ENCODE peak calls at places on chromosomes 2 and 18, in nine cellular contexts. One of them, this sample, is unnamed.

GRCh38 chr2:112714836-112715631 is 5.8 kb upstream of the NT5DC4 start:
- DNase-seq in GM23338: no peak
- DNase-seq in thoracic aorta: no peak
- DNase-seq in AG10803: no peak
- DNase-seq in coronary artery: no peak
- DNase-seq in fibroblast of lung: peak; percentile 61
- DNase-seq in DND-41: no peak
- DNase-seq in GM06990: no peak
- DNase-seq in suprapubic skin: no peak
- DNase-seq in this sample: no peak

GRCh38 chr18:48794251-48794970 is 156.4 kb downstream of the SMAD7 start:
- DNase-seq in GM23338: no peak
- DNase-seq in thoracic aorta: peak; percentile 0
- DNase-seq in AG10803: no peak
- DNase-seq in coronary artery: peak; percentile 55
- DNase-seq in fibroblast of lung: no peak
- DNase-seq in DND-41: no peak
- DNase-seq in GM06990: no peak
- DNase-seq in suprapubic skin: peak; percentile 10
- DNase-seq in this sample: no peak

GRCh38 chr2:45812039-45812500 is 160.6 kb downstream of the PRKCE start:
- DNase-seq in GM23338: no peak
- DNase-seq in thoracic aorta: no peak
- DNase-seq in AG10803: peak; percentile 31
- DNase-seq in coronary artery: no peak
- DNase-seq in fibroblast of lung: peak; percentile 86
- DNase-seq in DND-41: no peak
- DNase-seq in GM06990: no peak
- DNase-seq in suprapubic skin: no peak
- DNase-seq in this sample: no peak

GRCh38 chr2:112648081-112648480 is 2.3 kb downstream of the SLC20A1 start:
- DNase-seq in GM23338: no peak
- DNase-seq in thoracic aorta: no peak
- DNase-seq in AG10803: no peak
- DNase-seq in coronary artery: no peak
- DNase-seq in fibroblast of lung: no peak
- DNase-seq in DND-41: peak; percentile 26
- DNase-seq in GM06990: no peak
- DNase-seq in suprapubic skin: no peak
- DNase-seq in this sample: no peak

GRCh38 chr2:100999995-101000394 is 2.1 kb upstream of the RPL31 start:
- DNase-seq in GM23338: no peak
- DNase-seq in thoracic aorta: no peak
- DNase-seq in AG10803: no peak
- DNase-seq in coronary artery: no peak
- DNase-seq in fibroblast of lung: no peak
- DNase-seq in DND-41: no peak
- DNase-seq in GM06990: no peak
- DNase-seq in suprapubic skin: no peak
- DNase-seq in this sample: no peak

GRCh38 chr2:231052494-231053451 is 3.9 kb upstream of the PSMD1 start:
- DNase-seq in GM23338: peak; percentile 96
- DNase-seq in thoracic aorta: peak; percentile 21
- DNase-seq in AG10803: peak; percentile 75
- DNase-seq in coronary artery: peak; percentile 82
- DNase-seq in fibroblast of lung: peak; percentile 75
- DNase-seq in DND-41: peak; percentile 88
- DNase-seq in GM06990: peak; percentile 83
- DNase-seq in suprapubic skin: peak; percentile 84
- DNase-seq in this sample: peak; percentile 62

GRCh38 chr18:9333441-9334350 is 877 bp upstream of the TWSG1 start:
- DNase-seq in GM23338: peak; percentile 79
- DNase-seq in thoracic aorta: no peak
- DNase-seq in AG10803: no peak
- DNase-seq in coronary artery: no peak
- DNase-seq in fibroblast of lung: no peak
- DNase-seq in DND-41: no peak
- DNase-seq in GM06990: no peak
- DNase-seq in suprapubic skin: peak; percentile 63
- DNase-seq in this sample: no peak

GRCh38 chr2:75268112-75268511 is 68.8 kb upstream of the TACR1 start:
- DNase-seq in GM23338: no peak
- DNase-seq in thoracic aorta: no peak
- DNase-seq in AG10803: no peak
- DNase-seq in coronary artery: no peak
- DNase-seq in fibroblast of lung: no peak
- DNase-seq in DND-41: no peak
- DNase-seq in GM06990: no peak
- DNase-seq in suprapubic skin: no peak
- DNase-seq in this sample: no peak

GRCh38 chr2:164523026-164523425 is 98.3 kb downstream of the GRB14 start:
- DNase-seq in GM23338: no peak
- DNase-seq in thoracic aorta: no peak
- DNase-seq in AG10803: peak; percentile 72
- DNase-seq in coronary artery: no peak
- DNase-seq in fibroblast of lung: peak; percentile 77
- DNase-seq in DND-41: no peak
- DNase-seq in GM06990: no peak
- DNase-seq in suprapubic skin: no peak
- DNase-seq in this sample: no peak

GRCh38 chr2:210899131-210899530 is 342.7 kb downstream of the CPS1 start:
- DNase-seq in GM23338: no peak
- DNase-seq in thoracic aorta: no peak
- DNase-seq in AG10803: no peak
- DNase-seq in coronary artery: no peak
- DNase-seq in fibroblast of lung: peak; percentile 43
- DNase-seq in DND-41: no peak
- DNase-seq in GM06990: no peak
- DNase-seq in suprapubic skin: no peak
- DNase-seq in this sample: no peak

DNA sequence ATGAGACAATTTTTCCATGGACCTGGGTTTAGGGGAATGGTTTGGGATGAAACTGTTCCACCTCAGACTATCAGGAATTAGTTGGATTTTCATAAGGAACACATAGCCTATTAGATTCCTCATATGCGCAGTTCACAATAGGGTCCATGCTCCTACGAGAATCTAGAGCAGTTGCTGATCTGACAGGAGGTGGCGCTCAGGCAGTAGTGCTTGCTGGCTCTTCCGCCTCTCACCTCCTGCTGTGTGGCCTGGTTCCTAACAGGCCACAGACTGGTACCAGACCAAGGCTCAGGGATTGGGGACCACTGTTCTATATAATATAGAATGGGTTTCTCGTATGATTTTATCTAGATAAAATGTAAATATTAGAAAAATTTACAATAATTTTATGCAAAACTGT is 338.7 kb downstream of the CPS1 start:
- DNase-seq in GM23338: peak; percentile 73
- DNase-seq in thoracic aorta: no peak
- DNase-seq in AG10803: no peak
- DNase-seq in coronary artery: no peak
- DNase-seq in fibroblast of lung: no peak
- DNase-seq in DND-41: no peak
- DNase-seq in GM06990: no peak
- DNase-seq in suprapubic skin: no peak
- DNase-seq in this sample: no peak
- TF ChIP-seq CTCF in GM23338: peak; percentile 63
- TF ChIP-seq CTCF in thoracic aorta: no peak
- TF ChIP-seq CTCF in AG10803: no peak
- TF ChIP-seq CTCF in coronary artery: no peak
- TF ChIP-seq CTCF in fibroblast of lung: no peak
- TF ChIP-seq CTCF in DND-41: no peak
- TF ChIP-seq CTCF in GM06990: no peak
- TF ChIP-seq CTCF in suprapubic skin: no peak
- TF ChIP-seq CTCF in this sample: no peak

DNA sequence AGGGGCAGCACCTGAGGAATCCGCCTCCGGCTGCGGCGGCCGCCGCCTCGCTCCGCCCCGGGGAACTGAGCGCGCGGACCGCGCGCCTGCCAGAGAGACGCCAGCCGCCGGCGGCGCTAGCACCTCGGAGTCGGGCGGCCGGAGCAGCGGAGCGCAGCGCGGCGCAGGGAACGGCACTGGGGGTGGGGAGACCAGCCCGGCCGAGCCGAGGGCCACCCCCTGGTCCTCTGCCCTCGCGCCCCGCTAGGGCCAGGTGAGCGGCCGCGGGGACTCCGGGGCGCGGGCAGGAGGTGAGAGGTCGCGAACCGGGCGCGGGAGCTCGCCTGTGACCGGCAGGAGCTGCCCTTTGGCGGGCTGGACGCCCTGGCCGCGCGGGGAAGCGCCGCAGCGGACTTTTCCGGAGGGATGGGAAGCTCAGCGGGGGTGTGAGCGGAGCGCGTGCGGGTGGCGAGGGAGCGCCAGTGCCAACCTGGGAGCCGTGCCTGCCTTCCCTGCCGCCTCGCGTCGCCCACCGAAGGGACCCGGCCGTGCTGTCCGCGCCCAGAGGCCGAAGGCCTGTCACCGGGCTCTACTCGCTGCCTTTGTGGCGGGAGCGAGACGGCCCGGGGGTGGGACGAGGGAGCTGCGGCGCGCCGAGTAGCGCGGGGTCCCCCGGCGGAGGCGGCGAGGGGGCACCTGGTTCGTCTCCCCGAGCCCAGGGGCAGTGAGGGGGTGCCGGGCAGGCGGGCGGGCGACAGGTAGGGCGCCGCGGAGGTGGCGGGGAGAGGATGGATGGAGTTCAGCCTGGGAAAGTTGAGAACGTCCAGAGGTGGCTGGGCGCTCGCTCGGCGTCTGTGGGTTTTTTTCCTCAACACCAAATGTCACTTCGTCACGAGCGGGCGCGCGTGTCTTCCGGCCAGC is at the start of gene GREB1L:
- DNase-seq in GM23338: peak; percentile 80
- DNase-seq in thoracic aorta: no peak
- DNase-seq in AG10803: peak; percentile 66
- DNase-seq in coronary artery: no peak
- DNase-seq in fibroblast of lung: peak; percentile 69
- DNase-seq in DND-41: no peak
- DNase-seq in GM06990: peak; percentile 14
- DNase-seq in suprapubic skin: peak; percentile 59
- DNase-seq in this sample: peak; percentile 71
- TF ChIP-seq CTCF in GM23338: no peak
- TF ChIP-seq CTCF in thoracic aorta: peak; percentile 32
- TF ChIP-seq CTCF in AG10803: no peak
- TF ChIP-seq CTCF in coronary artery: no peak
- TF ChIP-seq CTCF in fibroblast of lung: no peak
- TF ChIP-seq CTCF in DND-41: no peak
- TF ChIP-seq CTCF in GM06990: no peak
- TF ChIP-seq CTCF in suprapubic skin: no peak
- TF ChIP-seq CTCF in this sample: peak; percentile 22

DNA sequence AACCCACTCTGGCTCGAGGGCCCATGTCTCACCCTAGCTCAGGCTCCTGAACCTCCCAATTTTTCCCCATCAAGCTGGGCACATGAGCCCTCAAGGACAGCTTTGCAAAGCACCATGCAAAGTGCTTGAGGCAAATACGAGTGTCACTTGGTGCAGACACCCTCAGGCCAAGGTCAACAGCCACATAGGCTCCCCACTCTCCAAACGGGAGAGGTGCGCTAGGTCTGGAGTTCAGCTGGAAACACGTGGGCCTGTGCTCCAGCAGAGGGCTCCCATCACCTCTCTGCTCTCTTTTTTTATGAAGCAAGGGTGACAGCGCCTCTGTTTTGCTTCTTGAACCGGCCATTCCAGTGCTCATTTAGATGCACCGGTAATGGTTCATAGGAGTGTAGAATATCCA is 11.9 kb upstream of the ARHGAP25 start:
- DNase-seq in GM23338: peak; percentile 64
- DNase-seq in thoracic aorta: no peak
- DNase-seq in AG10803: no peak
- DNase-seq in coronary artery: no peak
- DNase-seq in fibroblast of lung: no peak
- DNase-seq in DND-41: no peak
- DNase-seq in GM06990: no peak
- DNase-seq in suprapubic skin: no peak
- DNase-seq in this sample: no peak
- TF ChIP-seq CTCF in GM23338: peak; percentile 47
- TF ChIP-seq CTCF in thoracic aorta: no peak
- TF ChIP-seq CTCF in AG10803: peak; percentile 15
- TF ChIP-seq CTCF in coronary artery: no peak
- TF ChIP-seq CTCF in fibroblast of lung: no peak
- TF ChIP-seq CTCF in DND-41: peak; percentile 63
- TF ChIP-seq CTCF in GM06990: peak; percentile 25
- TF ChIP-seq CTCF in suprapubic skin: no peak
- TF ChIP-seq CTCF in this sample: no peak

GRCh38 chr2:237600205-237600846 is 9.8 kb upstream of the RAB17 start:
- DNase-seq in GM23338: no peak
- DNase-seq in thoracic aorta: no peak
- DNase-seq in AG10803: peak; percentile 84
- DNase-seq in coronary artery: peak; percentile 87
- DNase-seq in fibroblast of lung: peak; percentile 30
- DNase-seq in DND-41: no peak
- DNase-seq in GM06990: no peak
- DNase-seq in suprapubic skin: no peak
- DNase-seq in this sample: no peak

GRCh38 chr2:237602409-237602808 is 11.9 kb upstream of the RAB17 start:
- DNase-seq in GM23338: no peak
- DNase-seq in thoracic aorta: no peak
- DNase-seq in AG10803: no peak
- DNase-seq in coronary artery: no peak
- DNase-seq in fibroblast of lung: no peak
- DNase-seq in DND-41: no peak
- DNase-seq in GM06990: no peak
- DNase-seq in suprapubic skin: no peak
- DNase-seq in this sample: no peak

GRCh38 chr2:237603049-237603717 is 12.6 kb upstream of the RAB17 start:
- DNase-seq in GM23338: no peak
- DNase-seq in thoracic aorta: no peak
- DNase-seq in AG10803: no peak
- DNase-seq in coronary artery: no peak
- DNase-seq in fibroblast of lung: no peak
- DNase-seq in DND-41: no peak
- DNase-seq in GM06990: no peak
- DNase-seq in suprapubic skin: no peak
- DNase-seq in this sample: no peak

GRCh38 chr2:237599465-237600110 is 9.1 kb upstream of the RAB17 start:
- DNase-seq in GM23338: no peak
- DNase-seq in thoracic aorta: no peak
- DNase-seq in AG10803: no peak
- DNase-seq in coronary artery: no peak
- DNase-seq in fibroblast of lung: no peak
- DNase-seq in DND-41: no peak
- DNase-seq in GM06990: no peak
- DNase-seq in suprapubic skin: no peak
- DNase-seq in this sample: no peak

DNA sequence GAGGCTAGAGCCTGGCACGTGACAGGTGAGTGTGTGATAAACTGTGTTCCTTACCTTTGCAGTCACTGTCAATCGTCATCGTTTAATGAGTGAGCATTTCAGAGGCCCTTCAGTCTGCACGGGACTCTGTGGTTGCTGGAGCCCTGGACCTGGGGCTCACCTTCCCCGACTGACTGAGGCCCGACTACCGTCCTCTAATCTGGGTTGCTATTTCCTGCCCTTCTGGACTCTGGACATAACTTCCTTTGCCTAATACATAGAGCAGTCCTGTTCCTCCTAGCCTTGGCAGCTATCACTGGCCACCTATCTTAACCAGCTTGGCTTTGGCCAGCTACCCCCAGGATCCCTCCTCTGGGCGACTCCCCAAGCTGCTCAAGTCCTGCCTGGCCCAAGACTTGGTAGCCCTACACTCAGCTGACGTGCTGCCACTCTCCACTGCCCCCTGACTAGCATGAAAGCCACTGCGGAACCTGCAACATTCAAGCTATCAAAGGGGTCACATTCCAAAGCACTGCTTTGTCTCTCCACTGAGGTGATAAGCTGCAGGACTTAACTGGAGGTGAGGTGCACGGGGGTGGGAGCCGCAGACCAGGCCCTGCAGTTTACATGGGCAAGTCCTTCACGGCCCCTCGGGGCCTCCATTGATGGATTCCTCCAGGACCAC is 11.1 kb upstream of the RAB17 start:
- DNase-seq in GM23338: peak; percentile 75
- DNase-seq in thoracic aorta: no peak
- DNase-seq in AG10803: no peak
- DNase-seq in coronary artery: no peak
- DNase-seq in fibroblast of lung: no peak
- DNase-seq in DND-41: no peak
- DNase-seq in GM06990: no peak
- DNase-seq in suprapubic skin: no peak
- DNase-seq in this sample: no peak
- TF ChIP-seq CTCF in GM23338: peak; percentile 45
- TF ChIP-seq CTCF in thoracic aorta: no peak
- TF ChIP-seq CTCF in AG10803: no peak
- TF ChIP-seq CTCF in coronary artery: no peak
- TF ChIP-seq CTCF in fibroblast of lung: no peak
- TF ChIP-seq CTCF in DND-41: no peak
- TF ChIP-seq CTCF in GM06990: no peak
- TF ChIP-seq CTCF in suprapubic skin: no peak
- TF ChIP-seq CTCF in this sample: no peak

This sample was measured in mesothelial cell of epicardium.